ENCODE peak calls at places on chromosome X, in four cellular contexts. N is naive B cell; S is upper lobe of right lung; B is stimulated activated memory B cell treated with anti-CD40 and anti-IgM and Interleukin-4, amounts not matched to agents 10 μg/mL and 1 μg/mL and 100 μg/mL, for 72 hours. P is an unnamed sample.

GRCh38 chrX:39821011-39821708 is 276.6 kb downstream of the BCOR start:
- ATAC-seq in B (no peak), N (peak; percentile 22), S (peak; percentile 60), P (no peak)

GRCh38 chrX:149516604-149517003 is 11.5 kb upstream of the IDS start:
- ATAC-seq in N (no peak), B (no peak), S (no peak), P (no peak)

GRCh38 chrX:100090931-100091330 is 319.1 kb downstream of the PCDH19 start:
- ATAC-seq in B (no peak), S (no peak), N (no peak), P (no peak)

GRCh38 chrX:13090261-13091110 is 46.1 kb upstream of the FAM9C start:
- ATAC-seq in N (no peak), S (peak; percentile 44), B (peak; percentile 40), P (no peak)

GRCh38 chrX:15913161-15913560 is 58.5 kb upstream of the AP1S2 start:
- ATAC-seq in N (no peak), B (no peak), S (no peak), P (no peak)

GRCh38 chrX:101195442-101196173 is 24.0 kb upstream of the DRP2 start:
- ATAC-seq in N (no peak), B (no peak), S (no peak), P (no peak)

GRCh38 chrX:107849747-107850478 is 24.2 kb downstream of the MID2 start:
- ATAC-seq in B (no peak), S (no peak), N (no peak), P (no peak)

GRCh38 chrX:135688137-135688536 is 25.3 kb upstream of the CT45A1 start:
- ATAC-seq in S (no peak), N (no peak), B (no peak), P (no peak)

GRCh38 chrX:72107320-72107719 is 24.4 kb downstream of the RTL5 start:
- ATAC-seq in N (no peak), B (no peak), S (peak; percentile 39), P (peak; percentile 55)

GRCh38 chrX:19774905-19775304 is 112.5 kb downstream of the SH3KBP1 start:
- ATAC-seq in S (no peak), N (no peak), B (peak; percentile 47), P (no peak)

GRCh38 chrX:70432936-70433847 is 10.1 kb downstream of the GDPD2 start:
- ATAC-seq in S (no peak), B (no peak), N (no peak), P (peak; percentile 13)

GRCh38 chrX:105608745-105609144 is 213.6 kb upstream of the NRK start:
- ATAC-seq in N (no peak), S (no peak), B (no peak), P (no peak)

GRCh38 chrX:106932492-106932923 is 12.3 kb downstream of the CLDN2 start:
- ATAC-seq in N (no peak), B (no peak), S (no peak), P (no peak)

GRCh38 chrX:110081740-110082139 is 78.8 kb downstream of the TMEM164 start:
- ATAC-seq in S (peak; percentile 73), B (no peak), N (no peak), P (peak; percentile 63)

GRCh38 chrX:13703589-13703988 is 14.7 kb downstream of the RAB9A start:
- ATAC-seq in N (no peak), B (no peak), S (no peak), P (no peak)

GRCh38 chrX:79231662-79232061 is 87.2 kb downstream of the GPR174 start:
- ATAC-seq in B (no peak), N (no peak), S (no peak), P (no peak)

GRCh38 chrX:25022499-25023325 is 6.9 kb upstream of the ARX start:
- ATAC-seq in S (no peak), N (no peak), B (no peak), P (no peak)

GRCh38 chrX:125291124-125291523 is 28.5 kb upstream of the TEX13C start:
- ATAC-seq in N (no peak), B (no peak), S (no peak), P (no peak)

GRCh38 chrX:9913041-9913440 is 54.1 kb upstream of the CLDN34 start:
- ATAC-seq in S (no peak), B (no peak), N (no peak), P (peak; percentile 61)

P was measured in esophagus mucosa.